ENCODE peak calls at places on chromosomes 12 and 14, in nine cellular contexts. Q is hepatocyte; P is adrenal gland; H is Panc1; W is colonic mucosa; N is CD4-positive, alpha-beta memory T cell; M is cardiac muscle cell; F is fibroblast of lung; Z is dorsolateral prefrontal cortex. T is an unnamed sample.

GRCh38 chr14:31307198-31307597 is 99.6 kb upstream of the HECTD1 start:
- DNase-seq in Q (no peak), P (no peak), H (no peak), W (no peak), N (no peak), M (no peak), F (no peak), Z (no peak), T (no peak)

GRCh38 chr12:62656576-62657362 is 190.1 kb downstream of the MON2 start:
- DNase-seq in Q (no peak), P (no peak), H (no peak), W (no peak), N (no peak), M (no peak), F (no peak), Z (no peak), T (no peak)

GRCh38 chr12:12016284-12017100 is 54.2 kb upstream of the BCL2L14 start:
- DNase-seq in Q (no peak), P (no peak), H (no peak), W (no peak), N (no peak), M (no peak), F (peak), Z (no peak), T (no peak)

GRCh38 chr14:95943699-95944098 is 67.1 kb downstream of the TUNAR start:
- DNase-seq in Q (no peak), P (no peak), H (no peak), W (no peak), N (no peak), M (no peak), F (no peak), Z (no peak), T (no peak)

GRCh38 chr12:21848192-21848591 is 73.7 kb upstream of the KCNJ8 start:
- DNase-seq in Q (no peak), P (no peak), H (no peak), W (no peak), N (no peak), M (no peak), F (no peak), Z (no peak), T (no peak)

GRCh38 chr12:79634957-79635471 is 55.8 kb downstream of the PAWR start:
- DNase-seq in Q (no peak), P (no peak), H (no peak), W (no peak), N (no peak), M (no peak), F (peak), Z (no peak), T (peak)

GRCh38 chr14:26381405-26381804 is 216.4 kb downstream of the NOVA1 start:
- DNase-seq in Q (no peak), P (no peak), H (no peak), W (no peak), N (no peak), M (no peak), F (no peak), Z (no peak), T (no peak)

GRCh38 chr12:39272934-39273770 is 169.8 kb downstream of the KIF21A start:
- DNase-seq in Q (peak), P (peak), H (peak), W (peak), N (peak), M (peak), F (peak), Z (no peak), T (no peak)

GRCh38 chr12:7609051-7609450 is 56.7 kb downstream of the APOBEC1 start:
- DNase-seq in Q (no peak), P (no peak), H (no peak), W (no peak), N (no peak), M (no peak), F (no peak), Z (no peak), T (no peak)

GRCh38 chr14:102778616-102779351 is 1.5 kb downstream of the TRAF3 start:
- DNase-seq in Q (no peak), P (no peak), H (no peak), W (no peak), N (peak), M (no peak), F (peak), Z (no peak), T (no peak)

GRCh38 chr12:116266220-116266619 is 11.3 kb downstream of the MED13L start:
- DNase-seq in Q (peak), P (no peak), H (no peak), W (no peak), N (no peak), M (no peak), F (peak), Z (no peak), T (no peak)

GRCh38 chr12:70783455-70783854 is 137.1 kb downstream of the PTPRR start:
- DNase-seq in Q (no peak), P (no peak), H (no peak), W (no peak), N (no peak), M (no peak), F (no peak), Z (no peak), T (no peak)

GRCh38 chr14:64745511-64746041 is 41.4 kb downstream of the PLEKHG3 start:
- DNase-seq in Q (no peak), P (no peak), H (no peak), W (no peak), N (no peak), M (peak), F (no peak), Z (no peak), T (no peak)

GRCh38 chr12:9032202-9032964 is 43.0 kb downstream of the KLRG1 start:
- DNase-seq in Q (no peak), P (no peak), H (no peak), W (no peak), N (no peak), M (no peak), F (no peak), Z (no peak), T (no peak)

GRCh38 chr12:108620236-108620879 is 13.3 kb downstream of the SELPLG start:
- DNase-seq in Q (no peak), P (no peak), H (no peak), W (no peak), N (no peak), M (peak), F (no peak), Z (no peak), T (no peak)

GRCh38 chr14:98014851-98015615 is 1217.9 kb downstream of the VRK1 start:
- DNase-seq in Q (no peak), P (no peak), H (no peak), W (no peak), N (no peak), M (no peak), F (no peak), Z (no peak), T (no peak)

GRCh38 chr14:91873476-91874265 is 6.3 kb upstream of the TC2N start:
- DNase-seq in Q (no peak), P (no peak), H (no peak), W (peak), N (peak), M (peak), F (peak), Z (no peak), T (peak)

GRCh38 chr14:55582741-55583140 is 2.7 kb downstream of the KTN1 start:
- DNase-seq in Q (no peak), P (no peak), H (no peak), W (no peak), N (no peak), M (no peak), F (no peak), Z (no peak), T (no peak)

GRCh38 chr14:100785626-100786025 is 40.3 kb upstream of the MEG3 start:
- DNase-seq in Q (no peak), P (no peak), H (no peak), W (no peak), N (no peak), M (no peak), F (no peak), Z (peak), T (no peak)

GRCh38 chr12:98127854-98128253 is 387.5 kb upstream of the TMPO start:
- DNase-seq in Q (no peak), P (no peak), H (no peak), W (no peak), N (no peak), M (no peak), F (no peak), Z (no peak), T (no peak)

GRCh38 chr12:54220092-54220557 is 31.3 kb upstream of the SMUG1 start:
- DNase-seq in Q (peak), P (peak), H (peak), W (peak), N (peak), M (peak), F (peak), Z (peak), T (no peak)

GRCh38 chr12:85872497-85873091 is 1.5 kb upstream of the NTS start:
- DNase-seq in Q (peak), P (no peak), H (peak), W (no peak), N (no peak), M (peak), F (peak), Z (no peak), T (no peak)

GRCh38 chr14:102192840-102193502 is 53.3 kb downstream of the WDR20 start:
- DNase-seq in Q (no peak), P (no peak), H (no peak), W (no peak), N (no peak), M (no peak), F (no peak), Z (no peak), T (no peak)

GRCh38 chr12:131872154-131873046 is 22.0 kb upstream of the ULK1 start:
- DNase-seq in Q (peak), P (no peak), H (no peak), W (no peak), N (no peak), M (peak), F (peak), Z (no peak), T (peak)

GRCh38 chr14:77145975-77146740 is 4.6 kb upstream of the ZDHHC22 start:
- DNase-seq in Q (no peak), P (no peak), H (no peak), W (no peak), N (no peak), M (no peak), F (no peak), Z (no peak), T (no peak)

GRCh38 chr12:7995266-7995963 is 37.1 kb upstream of the FOXJ2 start:
- DNase-seq in Q (peak), P (peak), H (no peak), W (peak), N (peak), M (peak), F (peak), Z (peak), T (no peak)

GRCh38 chr12:4447151-4447550 is 1.5 kb upstream of the FGF6 start:
- DNase-seq in Q (no peak), P (no peak), H (no peak), W (no peak), N (no peak), M (no peak), F (no peak), Z (no peak), T (no peak)

GRCh38 chr14:22540811-22541360 is 48.1 kb downstream of the DAD1 start:
- DNase-seq in Q (no peak), P (no peak), H (no peak), W (no peak), N (no peak), M (no peak), F (no peak), Z (no peak), T (no peak)

GRCh38 chr12:943051-943450 is 6.4 kb downstream of the RAD52 start:
- DNase-seq in Q (no peak), P (no peak), H (no peak), W (no peak), N (no peak), M (no peak), F (no peak), Z (no peak), T (no peak)

GRCh38 chr12:43882578-43883178 is 46.8 kb downstream of the TMEM117 start:
- DNase-seq in Q (peak), P (peak), H (peak), W (peak), N (peak), M (peak), F (peak), Z (no peak), T (no peak)

GRCh38 chr12:65728913-65729793 is 95.1 kb upstream of the HMGA2 start:
- DNase-seq in Q (peak), P (no peak), H (no peak), W (no peak), N (no peak), M (peak), F (peak), Z (no peak), T (no peak)

GRCh38 chr12:41466762-41467270 is 278.7 kb downstream of the PDZRN4 start:
- DNase-seq in Q (peak), P (no peak), H (no peak), W (no peak), N (no peak), M (peak), F (peak), Z (no peak), T (no peak)

GRCh38 chr12:116594325-116595038 is 35.3 kb downstream of the MAP1LC3B2 start:
- DNase-seq in Q (no peak), P (no peak), H (no peak), W (peak), N (peak), M (no peak), F (no peak), Z (no peak), T (no peak)

GRCh38 chr12:14948672-14949071 is 10.3 kb upstream of the ERP27 start:
- DNase-seq in Q (peak), P (no peak), H (no peak), W (peak), N (peak), M (peak), F (peak), Z (no peak), T (no peak)
- H3K27ac ChIP-seq in Q (peak), P (no peak), H (no peak), W (peak), N (peak), M (peak), F (peak), Z (peak), T (peak)

GRCh38 chr14:99626041-99626648 is 18.8 kb upstream of the HHIPL1 start:
- DNase-seq in Q (no peak), P (no peak), H (no peak), W (no peak), N (no peak), M (no peak), F (peak), Z (no peak), T (no peak)
- H3K27ac ChIP-seq in Q (no peak), P (no peak), H (no peak), W (no peak), N (no peak), M (no peak), F (no peak), Z (no peak), T (no peak)

DNA sequence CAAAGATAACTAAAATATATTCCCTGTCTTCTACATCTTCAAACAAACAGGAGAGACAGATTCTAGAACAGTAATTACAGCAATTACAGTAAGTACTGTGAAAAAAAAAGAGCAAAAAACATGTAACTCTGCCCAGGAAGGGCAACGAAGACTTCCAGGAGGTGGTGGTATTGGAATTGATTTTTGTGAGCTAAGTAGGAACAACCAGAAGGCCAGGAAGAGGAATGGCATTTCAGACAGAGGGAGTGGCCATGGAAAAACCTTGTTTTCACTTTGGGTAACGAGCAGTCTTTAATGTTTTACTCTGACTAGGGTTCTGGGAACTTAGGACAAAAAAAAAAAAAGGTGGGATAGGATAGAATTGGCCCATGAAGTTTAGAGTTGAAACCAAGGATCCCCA is 196.3 kb upstream of the PLEKHG7 start:
- DNase-seq in Q (no peak), P (no peak), H (no peak), W (no peak), N (no peak), M (no peak), F (no peak), Z (no peak), T (no peak)
- H3K27ac ChIP-seq in Q (peak), P (no peak), H (no peak), W (peak), N (no peak), M (no peak), F (no peak), Z (peak), T (no peak)

GRCh38 chr12:3133410-3133793 is 56.2 kb downstream of the TSPAN9 start:
- DNase-seq in Q (no peak), P (no peak), H (no peak), W (no peak), N (no peak), M (no peak), F (no peak), Z (no peak), T (no peak)
- H3K27ac ChIP-seq in Q (no peak), P (no peak), H (no peak), W (no peak), N (no peak), M (peak), F (no peak), Z (no peak), T (no peak)

DNA sequence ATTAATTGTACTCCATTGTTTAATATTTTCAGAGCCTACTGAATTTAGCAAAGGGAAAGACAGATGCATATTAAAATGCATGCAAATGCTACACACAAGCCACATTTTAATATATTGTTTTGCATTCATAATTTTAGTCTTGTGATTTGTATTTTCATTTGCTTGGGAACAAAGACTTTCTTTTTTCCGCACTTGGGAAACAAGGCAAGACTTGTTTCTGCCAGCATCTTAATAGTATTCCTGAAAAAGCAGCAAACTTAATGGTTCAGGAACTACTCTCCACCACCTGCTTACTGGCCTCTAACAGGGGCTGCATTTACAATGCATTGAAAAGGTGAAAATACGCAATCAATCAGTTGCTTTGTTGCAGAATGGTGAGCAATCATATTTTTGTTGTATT is 144.0 kb upstream of the BTG1 start:
- DNase-seq in Q (no peak), P (no peak), H (no peak), W (no peak), N (no peak), M (no peak), F (no peak), Z (no peak), T (no peak)
- H3K27ac ChIP-seq in Q (no peak), P (no peak), H (no peak), W (no peak), N (no peak), M (no peak), F (no peak), Z (no peak), T (peak)

DNA sequence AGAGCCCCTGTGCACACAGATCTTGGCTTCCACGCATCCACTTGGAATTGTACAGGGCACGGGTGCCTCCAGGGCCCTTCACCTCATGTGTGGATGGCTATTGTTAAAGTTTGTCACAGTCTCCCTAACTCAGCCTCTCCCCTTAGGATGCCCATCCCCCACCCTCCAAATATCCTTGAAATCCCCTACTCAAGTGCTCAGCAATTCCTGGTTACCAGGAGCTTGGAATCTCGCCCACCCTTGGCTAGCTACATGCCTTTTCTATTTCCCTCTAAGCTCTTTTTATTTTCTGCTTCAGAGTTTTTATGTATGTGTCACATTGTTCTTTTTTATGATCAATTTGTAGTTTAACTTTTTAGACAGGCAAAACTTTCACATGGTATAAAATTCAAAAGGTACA is 13.0 kb upstream of the NR1H4 start:
- DNase-seq in Q (no peak), P (no peak), H (no peak), W (no peak), N (no peak), M (peak), F (peak), Z (no peak), T (no peak)
- H3K27ac ChIP-seq in Q (no peak), P (no peak), H (no peak), W (no peak), N (no peak), M (no peak), F (no peak), Z (no peak), T (no peak)

GRCh38 chr12:57529831-57530230 is 7.2 kb downstream of the MBD6 start:
- DNase-seq in Q (no peak), P (no peak), H (no peak), W (no peak), N (no peak), M (peak), F (no peak), Z (no peak), T (no peak)
- H3K27ac ChIP-seq in Q (no peak), P (no peak), H (no peak), W (no peak), N (no peak), M (peak), F (no peak), Z (peak), T (no peak)

GRCh38 chr14:37198907-37199306 is 1.2 kb downstream of the MIPOL1 start:
- DNase-seq in Q (no peak), P (no peak), H (no peak), W (no peak), N (no peak), M (no peak), F (no peak), Z (no peak), T (no peak)

GRCh38 chr14:37195327-37195726 is 2.4 kb upstream of the MIPOL1 start:
- DNase-seq in Q (no peak), P (no peak), H (no peak), W (no peak), N (no peak), M (no peak), F (peak), Z (no peak), T (peak)

GRCh38 chr14:37196604-37197420 is 925 bp upstream of the MIPOL1 start:
- DNase-seq in Q (no peak), P (no peak), H (no peak), W (no peak), N (no peak), M (no peak), F (no peak), Z (no peak), T (no peak)

GRCh38 chr14:37197421-37198272 is at the start of gene MIPOL1:
- DNase-seq in Q (peak), P (peak), H (no peak), W (peak), N (peak), M (peak), F (peak), Z (peak), T (peak)

DNA sequence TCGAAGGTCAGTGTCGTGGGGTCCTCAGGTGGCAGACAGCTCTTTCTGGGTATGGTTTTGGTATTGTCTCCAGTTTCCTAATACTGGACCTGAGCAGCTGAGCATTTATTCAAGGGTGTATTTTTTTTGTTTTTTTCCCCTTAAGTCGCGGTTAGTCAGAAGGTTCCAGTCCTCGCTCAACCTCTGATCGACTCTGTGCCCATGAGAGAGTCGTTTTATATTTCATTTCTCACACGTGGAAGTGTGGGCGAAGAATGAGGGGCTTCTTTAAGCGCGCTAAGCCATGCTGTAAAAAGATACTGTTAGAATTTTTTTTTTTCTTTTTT is 499 bp downstream of the MIPOL1 start:
- DNase-seq in Q (no peak), P (no peak), H (no peak), W (no peak), N (no peak), M (no peak), F (no peak), Z (no peak), T (no peak)
- H3K27ac ChIP-seq in Q (peak), P (peak), H (peak), W (peak), N (no peak), M (peak), F (peak), Z (peak), T (peak)

GRCh38 chr12:125081427-125081826 is 16.2 kb downstream of the AACS start:
- DNase-seq in Q (no peak), P (no peak), H (no peak), W (no peak), N (no peak), M (no peak), F (no peak), Z (no peak), T (no peak)
- H3K27ac ChIP-seq in Q (no peak), P (no peak), H (no peak), W (no peak), N (no peak), M (no peak), F (no peak), Z (peak), T (no peak)